ENCODE peak calls at places on chromosomes 2 and 18, in eight cellular contexts. K, I, T, U, M, L, W and Q are unnamed samples.

GRCh38 chr2:42854207-42854818 is 61.9 kb upstream of the HAAO start:
- DNase-seq in K (no peak), I (peak), T (peak), U (peak), M (no peak), L (peak), W (no peak), Q (no peak)

GRCh38 chr2:86695053-86695691 is 24.9 kb upstream of the RMND5A start:
- DNase-seq in K (no peak), I (no peak), T (no peak), U (peak), M (peak), L (peak), W (no peak), Q (no peak)

GRCh38 chr2:205411558-205411957 is 270.7 kb upstream of the NRP2 start:
- DNase-seq in K (no peak), I (no peak), T (peak), U (no peak), M (no peak), L (no peak), W (no peak), Q (no peak)

GRCh38 chr2:219851169-219851568 is 223.7 kb downstream of the SLC4A3 start:
- DNase-seq in K (no peak), I (no peak), T (no peak), U (no peak), M (peak), L (no peak), W (no peak), Q (no peak)

GRCh38 chr2:152093464-152093863 is 5.4 kb downstream of the CACNB4 start:
- DNase-seq in K (no peak), I (no peak), T (no peak), U (no peak), M (no peak), L (no peak), W (no peak), Q (no peak)

GRCh38 chr2:15189236-15189635 is 371.9 kb downstream of the NBAS start:
- DNase-seq in K (no peak), I (no peak), T (peak), U (no peak), M (peak), L (peak), W (no peak), Q (no peak)

GRCh38 chr2:15532996-15533395 is 28.1 kb downstream of the NBAS start:
- DNase-seq in K (no peak), I (no peak), T (no peak), U (no peak), M (no peak), L (no peak), W (no peak), Q (no peak)

GRCh38 chr2:15795426-15795825 is 144.9 kb upstream of the MYCN start:
- DNase-seq in K (no peak), I (no peak), T (no peak), U (no peak), M (no peak), L (peak), W (no peak), Q (no peak)

GRCh38 chr2:102603904-102604303 is 15.4 kb upstream of the SLC9A2 start:
- DNase-seq in K (no peak), I (no peak), T (no peak), U (peak), M (no peak), L (no peak), W (no peak), Q (no peak)

GRCh38 chr18:55751476-55751875 is 163.5 kb upstream of the TCF4 start:
- DNase-seq in K (no peak), I (no peak), T (no peak), U (no peak), M (no peak), L (no peak), W (no peak), Q (no peak)

GRCh38 chr2:217976301-217976700 is 26.5 kb downstream of the TNS1 start:
- DNase-seq in K (no peak), I (no peak), T (no peak), U (no peak), M (no peak), L (no peak), W (no peak), Q (no peak)

GRCh38 chr2:188664391-188664790 is 309.8 kb upstream of the COL3A1 start:
- DNase-seq in K (no peak), I (no peak), T (peak), U (no peak), M (no peak), L (peak), W (no peak), Q (no peak)

GRCh38 chr2:200306969-200307811 is 697 bp downstream of the SPATS2L start:
- DNase-seq in K (peak), I (peak), T (no peak), U (peak), M (peak), L (no peak), W (no peak), Q (peak)

GRCh38 chr2:197871780-197872456 is 67.5 kb downstream of the PLCL1 start:
- DNase-seq in K (no peak), I (no peak), T (no peak), U (no peak), M (peak), L (no peak), W (no peak), Q (no peak)

GRCh38 chr18:36733150-36733549 is 95.7 kb downstream of the TPGS2 start:
- DNase-seq in K (no peak), I (no peak), T (no peak), U (no peak), M (no peak), L (no peak), W (no peak), Q (no peak)
- TF ChIP-seq CTCF in K (no peak), I (no peak), T (peak), U (peak), M (peak), L (no peak), W (peak), Q (no peak)

GRCh38 chr2:84175970-84176369 is 283.1 kb downstream of the SUCLG1 start:
- DNase-seq in K (no peak), I (no peak), T (no peak), U (no peak), M (no peak), L (no peak), W (no peak), Q (no peak)
- TF ChIP-seq CTCF in K (no peak), I (no peak), T (no peak), U (no peak), M (no peak), L (no peak), W (no peak), Q (no peak)

GRCh38 chr18:63447066-63447465 is 24.8 kb upstream of the VPS4B start:
- DNase-seq in K (no peak), I (no peak), T (no peak), U (no peak), M (no peak), L (no peak), W (no peak), Q (no peak)
- TF ChIP-seq CTCF in K (no peak), I (no peak), T (no peak), U (no peak), M (no peak), L (no peak), W (no peak), Q (no peak)

GRCh38 chr2:26230806-26231205 is 13.6 kb downstream of the HADHA start:
- DNase-seq in K (no peak), I (no peak), T (no peak), U (no peak), M (no peak), L (no peak), W (no peak), Q (no peak)

GRCh38 chr2:26238301-26238958 is 6.0 kb downstream of the HADHA start:
- DNase-seq in K (no peak), I (no peak), T (peak), U (peak), M (no peak), L (peak), W (no peak), Q (no peak)

GRCh38 chr2:26229595-26229994 is 14.8 kb downstream of the HADHA start:
- DNase-seq in K (no peak), I (no peak), T (no peak), U (no peak), M (no peak), L (no peak), W (no peak), Q (no peak)

GRCh38 chr2:26237868-26238267 is 6.6 kb downstream of the HADHA start:
- DNase-seq in K (no peak), I (no peak), T (no peak), U (no peak), M (no peak), L (no peak), W (no peak), Q (no peak)

GRCh38 chr2:26235089-26235488 is 9.3 kb downstream of the HADHA start:
- DNase-seq in K (no peak), I (no peak), T (no peak), U (peak), M (no peak), L (no peak), W (no peak), Q (no peak)
- TF ChIP-seq CTCF in K (no peak), I (no peak), T (no peak), U (peak), M (peak), L (no peak), W (no peak), Q (peak)

DNA sequence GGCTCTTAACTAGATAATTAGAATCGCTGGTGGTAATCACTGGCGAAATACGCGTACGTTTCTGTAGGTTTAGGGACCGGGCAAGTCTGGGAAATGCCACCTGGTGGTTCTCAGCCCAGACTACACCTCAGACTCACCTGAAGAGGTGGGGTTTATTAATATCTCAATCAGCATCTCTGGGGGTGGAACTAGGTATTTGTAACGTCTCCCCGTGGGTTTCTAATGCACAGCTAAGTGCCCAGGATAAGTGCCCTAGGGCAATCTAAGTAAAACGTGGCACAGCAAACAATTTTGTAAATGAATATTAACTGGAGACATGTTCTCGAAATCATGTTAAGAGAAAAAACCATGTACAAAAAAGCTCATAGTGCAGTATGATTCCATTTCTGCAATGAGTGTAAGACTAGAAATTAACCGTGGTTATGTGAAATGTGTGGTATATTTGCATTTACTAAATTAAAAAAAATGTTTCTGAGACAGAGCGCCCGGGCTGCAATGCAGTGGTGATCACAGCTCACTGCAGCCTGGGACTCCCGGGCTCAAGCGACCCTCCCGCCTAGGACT is 760 bp upstream of the CNOT11 start:
- DNase-seq in K (no peak), I (peak), T (no peak), U (peak), M (peak), L (no peak), W (no peak), Q (peak)
- TF ChIP-seq CTCF in K (peak), I (peak), T (peak), U (peak), M (peak), L (peak), W (peak), Q (peak)

DNA sequence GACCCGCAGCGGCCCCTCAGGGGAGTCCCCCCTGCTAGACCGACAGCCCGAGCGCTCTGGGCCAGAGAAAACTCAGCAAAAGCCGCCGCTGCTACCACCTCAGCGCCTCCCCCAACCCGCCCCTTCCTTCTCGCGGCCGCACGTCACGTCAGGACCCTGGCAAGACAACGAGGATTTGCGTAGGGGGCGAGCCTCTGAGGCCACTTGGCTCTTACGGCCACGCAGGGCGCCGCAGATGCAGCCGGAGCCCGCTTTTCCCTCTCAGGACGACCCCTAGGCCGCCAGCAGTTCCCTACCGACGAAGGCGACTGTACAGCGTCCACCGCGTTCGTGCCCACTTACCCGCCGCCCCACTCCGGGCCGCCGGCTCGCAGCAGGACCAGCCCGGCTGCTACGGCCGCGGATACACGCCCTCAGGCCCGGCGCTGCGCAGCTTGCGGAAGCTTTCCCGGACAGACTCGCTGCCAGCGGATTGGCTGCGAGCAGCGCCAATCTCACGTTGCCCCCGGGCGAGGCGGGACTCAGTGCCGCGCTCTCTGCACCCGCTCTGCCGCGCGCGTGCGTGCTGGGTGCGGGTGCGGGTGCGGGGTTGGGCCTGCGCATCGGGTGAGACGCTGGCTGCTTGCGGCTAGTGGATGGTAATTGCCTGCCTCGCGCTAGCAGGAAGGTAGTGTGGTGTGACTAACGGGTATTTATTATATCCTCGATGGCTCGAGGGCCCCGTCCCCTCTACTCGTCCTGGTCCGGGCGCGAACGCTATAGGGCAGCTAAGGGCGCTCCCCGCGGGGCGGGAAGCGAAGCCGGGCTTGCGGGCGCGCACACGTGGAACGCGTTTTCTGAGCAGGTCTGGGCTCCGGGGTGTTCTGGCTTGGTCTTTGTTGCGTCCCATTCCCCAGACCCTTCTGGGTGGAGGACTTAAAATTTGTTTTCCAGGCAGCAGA is at the start of the genes ORMDL1 and PMS1:
- DNase-seq in K (peak), I (peak), T (peak), U (peak), M (peak), L (peak), W (peak), Q (peak)
- TF ChIP-seq CTCF in K (no peak), I (no peak), T (no peak), U (no peak), M (no peak), L (no peak), W (no peak), Q (peak)

DNA sequence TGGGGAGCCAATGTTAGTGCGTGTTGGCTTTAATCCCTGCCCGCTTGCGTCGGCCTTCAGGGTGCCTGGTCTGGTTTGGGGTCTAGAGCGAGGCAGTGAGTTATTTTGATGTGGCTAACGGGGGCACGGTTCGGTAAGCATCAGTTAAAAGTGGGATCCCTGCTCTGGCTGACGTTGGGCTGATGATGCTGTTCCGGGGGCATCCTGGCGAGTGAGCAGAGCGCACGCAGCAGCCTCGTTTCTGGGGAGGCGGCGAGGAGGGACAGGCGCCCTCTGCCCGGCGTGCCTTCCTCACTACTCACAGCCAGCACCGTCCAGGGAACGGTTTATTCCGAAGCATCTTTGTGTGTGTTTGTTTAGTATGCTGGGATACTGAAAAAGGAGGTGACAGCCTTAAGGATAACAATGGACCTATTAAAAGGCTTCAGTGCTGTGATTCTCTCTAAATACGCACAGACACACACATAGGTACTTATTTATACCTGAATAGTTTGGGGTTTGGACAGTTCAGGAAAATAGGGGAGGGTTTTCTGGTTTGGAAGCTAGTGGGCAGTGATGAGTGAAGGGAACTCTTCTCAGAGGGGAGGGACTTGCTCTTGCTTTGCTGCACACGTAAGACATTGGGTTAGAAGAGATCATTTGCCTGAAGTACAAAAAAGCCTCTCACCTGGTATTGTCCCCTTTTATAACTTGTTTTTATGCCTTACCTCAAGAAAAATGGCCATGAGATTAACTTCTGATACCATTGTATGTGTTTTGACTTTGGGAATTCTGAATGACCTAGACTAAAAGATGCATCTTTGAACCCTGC is 2.1 kb downstream of the CRIM1 start:
- DNase-seq in K (no peak), I (peak), T (peak), U (peak), M (peak), L (peak), W (no peak), Q (no peak)
- TF ChIP-seq CTCF in K (no peak), I (no peak), T (peak), U (peak), M (peak), L (peak), W (no peak), Q (peak)